ENCODE peak calls at places on chromosomes 7 and 10, in four cellular contexts. One of them, this sample, is unnamed. For H3K9me3 and H3K27me3, the result is how much of the 10 kb centered on the place peaks cover.

GRCh38 chr10:76906221-76906620 is 731.4 kb downstream of the KCNMA1 start:
- DNase-seq in gastrocnemius medialis: no peak
- DNase-seq in tibial nerve: no peak
- DNase-seq in tibial artery: no peak
- DNase-seq in this sample: no peak

GRCh38 chr10:18527692-18528091 is 123.7 kb downstream of the NSUN6 start:
- DNase-seq in gastrocnemius medialis: no peak
- DNase-seq in tibial nerve: no peak
- DNase-seq in tibial artery: no peak
- DNase-seq in this sample: no peak

GRCh38 chr10:69636626-69637550 is 6.8 kb downstream of the FAM241B start:
- DNase-seq in tibial nerve: no peak
- DNase-seq in gastrocnemius medialis: no peak
- DNase-seq in tibial artery: no peak
- DNase-seq in this sample: peak

GRCh38 chr7:18494821-18495408 is 634 bp upstream of the HDAC9 start:
- DNase-seq in tibial artery: no peak
- DNase-seq in gastrocnemius medialis: no peak
- DNase-seq in tibial nerve: no peak
- DNase-seq in this sample: no peak

GRCh38 chr7:157423348-157423747 is 86.5 kb downstream of the DNAJB6 start:
- DNase-seq in tibial artery: no peak
- DNase-seq in gastrocnemius medialis: no peak
- DNase-seq in tibial nerve: no peak
- DNase-seq in this sample: no peak

GRCh38 chr10:97063983-97064837 is 121.5 kb downstream of the SLIT1 start:
- DNase-seq in gastrocnemius medialis: no peak
- DNase-seq in tibial artery: no peak
- DNase-seq in tibial nerve: no peak
- DNase-seq in this sample: no peak

GRCh38 chr10:42936580-42936979 is 140.3 kb upstream of the RET start:
- DNase-seq in tibial artery: no peak
- DNase-seq in tibial nerve: no peak
- DNase-seq in gastrocnemius medialis: no peak
- DNase-seq in this sample: no peak

GRCh38 chr10:100890696-100891271 is 22.0 kb upstream of the SLF2 start:
- DNase-seq in tibial nerve: no peak
- DNase-seq in gastrocnemius medialis: peak
- DNase-seq in tibial artery: no peak
- DNase-seq in this sample: no peak

GRCh38 chr7:28544453-28545142 is 132.3 kb downstream of the CREB5 start:
- DNase-seq in tibial nerve: no peak
- DNase-seq in tibial artery: no peak
- DNase-seq in gastrocnemius medialis: no peak
- DNase-seq in this sample: no peak

GRCh38 chr7:38660427-38661099 is 29.4 kb upstream of the AMPH start:
- DNase-seq in tibial artery: no peak
- DNase-seq in gastrocnemius medialis: no peak
- DNase-seq in tibial nerve: no peak
- DNase-seq in this sample: peak

GRCh38 chr7:157003445-157004049 is 6.9 kb downstream of the MNX1 start:
- DNase-seq in tibial nerve: no peak
- DNase-seq in tibial artery: no peak
- DNase-seq in gastrocnemius medialis: no peak
- DNase-seq in this sample: no peak

GRCh38 chr7:96310106-96310505 is 11.8 kb downstream of the SLC25A13 start:
- DNase-seq in tibial nerve: peak
- DNase-seq in tibial artery: peak
- DNase-seq in gastrocnemius medialis: no peak
- DNase-seq in this sample: no peak

GRCh38 chr7:135991322-135991721 is 14.2 kb upstream of the MTPN start:
- DNase-seq in tibial artery: no peak
- DNase-seq in gastrocnemius medialis: no peak
- DNase-seq in tibial nerve: no peak
- DNase-seq in this sample: no peak

GRCh38 chr10:51300617-51301350 is 226.5 kb downstream of the PRKG1 start:
- DNase-seq in tibial nerve: no peak
- DNase-seq in gastrocnemius medialis: no peak
- DNase-seq in tibial artery: no peak
- DNase-seq in this sample: no peak

GRCh38 chr10:118034755-118035154 is 12.0 kb downstream of the RAB11FIP2 start:
- DNase-seq in gastrocnemius medialis: no peak
- DNase-seq in tibial nerve: no peak
- DNase-seq in tibial artery: no peak
- DNase-seq in this sample: no peak

GRCh38 chr10:70940834-70941568 is 52.6 kb upstream of the PCBD1 start:
- DNase-seq in tibial artery: no peak
- DNase-seq in tibial nerve: no peak
- DNase-seq in gastrocnemius medialis: peak
- DNase-seq in this sample: peak

GRCh38 chr7:3482147-3482921 is 181.3 kb downstream of the SDK1 start:
- DNase-seq in tibial artery: no peak
- DNase-seq in gastrocnemius medialis: no peak
- DNase-seq in tibial nerve: no peak
- DNase-seq in this sample: peak

GRCh38 chr10:6216916-6217315 is 14.2 kb downstream of the PFKFB3 start:
- DNase-seq in tibial nerve: no peak
- DNase-seq in gastrocnemius medialis: no peak
- DNase-seq in tibial artery: no peak
- DNase-seq in this sample: no peak

GRCh38 chr7:107691713-107692112 is 31.1 kb downstream of the SLC26A4 start:
- DNase-seq in gastrocnemius medialis: peak
- DNase-seq in tibial artery: no peak
- DNase-seq in tibial nerve: no peak
- DNase-seq in this sample: no peak

GRCh38 chr10:21584834-21585530 is 51.0 kb downstream of the MLLT10 start:
- DNase-seq in tibial nerve: no peak
- DNase-seq in tibial artery: no peak
- DNase-seq in gastrocnemius medialis: no peak
- DNase-seq in this sample: no peak

DNA sequence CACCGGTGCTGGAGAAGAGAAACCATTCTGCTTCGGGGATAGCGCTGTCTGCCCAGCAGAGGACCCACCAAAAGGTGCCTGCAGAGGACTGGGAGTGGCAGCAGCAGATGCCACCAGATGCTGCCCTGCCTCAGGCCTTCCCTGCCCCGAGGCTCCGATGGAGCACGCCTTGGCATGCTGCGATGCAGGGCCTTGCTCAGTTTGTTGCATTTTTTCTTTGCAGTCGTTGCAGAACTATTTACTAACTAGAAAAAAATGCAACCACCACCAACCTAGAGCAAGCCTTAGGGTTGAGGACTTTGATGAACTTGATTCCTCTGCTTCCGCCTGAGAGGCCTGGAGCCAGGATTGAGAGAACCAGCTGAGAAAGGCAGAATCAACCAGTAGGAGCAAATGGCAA is 585.6 kb upstream of the MKI67 start:
- DNase-seq in tibial nerve: no peak
- DNase-seq in gastrocnemius medialis: no peak
- DNase-seq in tibial artery: no peak
- DNase-seq in this sample: no peak
- H3K9me3 ChIP-seq in tibial nerve: under half
- H3K9me3 ChIP-seq in gastrocnemius medialis: under half
- H3K9me3 ChIP-seq in tibial artery: under half
- H3K9me3 ChIP-seq in this sample: under half

GRCh38 chr10:127458171-127458810 is 90.8 kb upstream of the NPS start:
- DNase-seq in gastrocnemius medialis: no peak
- DNase-seq in tibial artery: no peak
- DNase-seq in tibial nerve: no peak
- DNase-seq in this sample: no peak
- TF ChIP-seq CTCF in gastrocnemius medialis: no peak
- TF ChIP-seq CTCF in tibial artery: no peak
- TF ChIP-seq CTCF in tibial nerve: no peak
- TF ChIP-seq CTCF in this sample: no peak

GRCh38 chr10:123136806-123137642 is 1.3 kb downstream of the HMX3 start:
- DNase-seq in gastrocnemius medialis: no peak
- DNase-seq in tibial nerve: no peak
- DNase-seq in tibial artery: no peak
- DNase-seq in this sample: no peak
- H3K27me3 ChIP-seq in gastrocnemius medialis: half or more
- H3K27me3 ChIP-seq in tibial nerve: under half
- H3K27me3 ChIP-seq in tibial artery: half or more
- H3K27me3 ChIP-seq in this sample: half or more

DNA sequence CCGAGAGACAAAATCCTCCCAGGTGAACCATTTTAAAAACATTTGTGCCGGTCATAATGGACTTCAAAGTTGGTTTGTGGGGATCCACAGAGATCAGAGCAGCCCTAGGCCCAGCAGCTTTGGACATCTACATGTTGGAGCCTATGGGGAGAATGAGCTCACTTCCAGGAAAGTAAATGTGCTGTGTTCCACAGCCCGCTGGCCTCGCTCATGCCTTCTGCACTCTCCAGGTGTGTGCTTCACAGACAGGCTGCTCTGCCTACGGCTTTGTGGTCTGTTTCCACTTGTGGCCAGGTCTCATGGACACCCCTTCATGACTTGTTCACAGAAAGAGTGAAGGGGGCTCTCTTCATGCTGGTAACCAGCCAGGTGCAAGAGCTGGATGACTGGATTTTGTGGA is 141.6 kb downstream of the ADARB2 start:
- DNase-seq in tibial artery: no peak
- DNase-seq in tibial nerve: no peak
- DNase-seq in gastrocnemius medialis: no peak
- DNase-seq in this sample: no peak
- H3K9me3 ChIP-seq in tibial artery: under half
- H3K9me3 ChIP-seq in tibial nerve: under half
- H3K9me3 ChIP-seq in gastrocnemius medialis: under half
- H3K9me3 ChIP-seq in this sample: under half

GRCh38 chr7:75687246-75688088 is 51.3 kb downstream of the HIP1 start:
- DNase-seq in tibial nerve: no peak
- DNase-seq in tibial artery: no peak
- DNase-seq in gastrocnemius medialis: no peak
- DNase-seq in this sample: no peak
- TF ChIP-seq CTCF in tibial nerve: no peak
- TF ChIP-seq CTCF in tibial artery: no peak
- TF ChIP-seq CTCF in gastrocnemius medialis: no peak
- TF ChIP-seq CTCF in this sample: no peak

This sample was measured in WERI-Rb-1.